ENCODE peak calls at places on chromosomes 11 and 22, in seven cellular contexts. M, W, G, N, B, R and E are unnamed samples.

GRCh38 chr11:94885133-94885532 is 88.2 kb downstream of the CWC15 start:
- DNase-seq in W (peak), G (no peak), M (no peak), N (no peak), B (no peak), R (no peak), E (no peak)

GRCh38 chr11:76797341-76798201 is 14.4 kb downstream of the TSKU start:
- DNase-seq in G (no peak), M (no peak), W (no peak), N (no peak), R (no peak), B (no peak), E (no peak)

GRCh38 chr22:36701941-36702640 is 1.5 kb downstream of the CACNG2 start:
- DNase-seq in W (no peak), R (no peak), M (no peak), B (no peak), G (no peak), N (no peak), E (no peak)

GRCh38 chr11:75673977-75674582 is 5.2 kb upstream of the MAP6 start:
- DNase-seq in B (peak), W (no peak), N (peak), G (no peak), R (no peak), M (no peak), E (no peak)

GRCh38 chr11:61157743-61158142 is 3.5 kb downstream of the VPS37C start:
- DNase-seq in M (no peak), G (no peak), R (no peak), N (peak), B (no peak), W (no peak), E (no peak)

GRCh38 chr11:41413843-41414242 is 45.6 kb downstream of the LRRC4C start:
- DNase-seq in B (no peak), N (no peak), R (no peak), M (no peak), W (no peak), G (no peak), E (no peak)

GRCh38 chr11:102456381-102456780 is 3.8 kb upstream of the TMEM123 start:
- DNase-seq in G (no peak), W (no peak), N (no peak), R (no peak), B (peak), M (no peak), E (no peak)

GRCh38 chr11:32706985-32707736 is 87.3 kb downstream of the CCDC73 start:
- DNase-seq in R (no peak), N (no peak), B (peak), G (no peak), W (no peak), M (no peak), E (no peak)

GRCh38 chr11:102383839-102384238 is 36.8 kb downstream of the BIRC2 start:
- DNase-seq in W (no peak), N (no peak), G (no peak), R (no peak), M (no peak), B (no peak), E (no peak)

GRCh38 chr11:111427471-111427912 is 48.4 kb upstream of the POU2AF1 start:
- DNase-seq in R (no peak), W (peak), M (no peak), B (no peak), N (no peak), G (no peak), E (no peak)

GRCh38 chr11:35930466-35930865 is 13.4 kb upstream of the LDLRAD3 start:
- DNase-seq in B (no peak), M (no peak), W (no peak), N (no peak), R (no peak), G (no peak), E (no peak)

GRCh38 chr11:117771197-117771596 is 25.8 kb downstream of the DSCAML1 start:
- DNase-seq in R (peak), M (no peak), W (no peak), N (no peak), G (no peak), B (no peak), E (no peak)

GRCh38 chr11:19966927-19967326 is 193.3 kb downstream of the DBX1 start:
- DNase-seq in W (no peak), N (no peak), M (no peak), B (no peak), G (no peak), R (no peak), E (no peak)

GRCh38 chr22:37162221-37163095 is 12.7 kb upstream of the IL2RB start:
- DNase-seq in B (no peak), W (no peak), N (no peak), M (peak), R (no peak), G (no peak), E (no peak)

GRCh38 chr11:36945384-36945783 is 347.3 kb upstream of the RAG2 start:
- DNase-seq in G (no peak), N (peak), W (no peak), B (peak), M (no peak), R (no peak), E (no peak)

GRCh38 chr11:68373189-68373809 is 60.9 kb downstream of the LRP5 start:
- DNase-seq in B (peak), G (no peak), N (no peak), R (no peak), M (no peak), W (no peak), E (peak)

GRCh38 chr11:75655619-75656018 is 13.2 kb downstream of the MAP6 start:
- DNase-seq in W (no peak), R (no peak), G (no peak), B (no peak), N (no peak), M (no peak), E (no peak)

GRCh38 chr11:76293189-76293631 is 86.9 kb upstream of the WNT11 start:
- DNase-seq in W (no peak), M (no peak), G (no peak), R (no peak), B (no peak), N (no peak), E (no peak)

GRCh38 chr22:35477911-35478582 is 62.6 kb upstream of the RASD2 start:
- DNase-seq in G (peak), M (no peak), N (no peak), B (peak), R (no peak), W (peak), E (peak)

GRCh38 chr11:133902506-133902905 is 54.3 kb downstream of the IGSF9B start:
- DNase-seq in M (no peak), B (no peak), R (no peak), W (no peak), N (no peak), G (no peak), E (no peak)

GRCh38 chr11:122004446-122004845 is 111.6 kb downstream of the BLID start:
- DNase-seq in G (no peak), B (no peak), W (no peak), M (no peak), N (no peak), R (no peak), E (no peak)

GRCh38 chr11:112357488-112357887 is 96.8 kb upstream of the PLET1 start:
- DNase-seq in G (no peak), R (no peak), W (no peak), B (no peak), M (no peak), N (no peak), E (no peak)

DNA sequence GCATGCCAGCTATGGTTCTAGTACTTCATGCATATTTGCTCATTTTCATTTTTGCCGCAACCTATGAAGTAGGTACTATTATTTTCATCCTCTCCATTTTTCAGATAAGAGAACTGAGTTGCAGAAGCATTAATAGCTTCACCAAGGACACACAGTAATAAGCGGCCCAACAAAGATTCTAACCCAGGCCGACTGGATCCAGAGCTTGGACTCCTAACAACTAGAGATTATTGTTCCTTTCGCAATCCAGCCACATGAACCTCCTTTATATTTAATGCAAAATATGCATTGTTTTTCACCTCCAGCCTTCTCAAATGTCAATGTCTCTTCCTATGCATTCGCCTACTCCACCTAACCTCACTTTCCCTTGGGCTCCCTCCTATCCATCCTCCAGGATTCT is 148.3 kb downstream of the CCDC34 start:
- DNase-seq in W (no peak), N (no peak), G (no peak), R (no peak), B (no peak), M (no peak), E (no peak)
- H3K4me3 ChIP-seq in W (no peak), N (no peak), G (no peak), R (no peak), B (no peak), M (no peak), E (no peak)

DNA sequence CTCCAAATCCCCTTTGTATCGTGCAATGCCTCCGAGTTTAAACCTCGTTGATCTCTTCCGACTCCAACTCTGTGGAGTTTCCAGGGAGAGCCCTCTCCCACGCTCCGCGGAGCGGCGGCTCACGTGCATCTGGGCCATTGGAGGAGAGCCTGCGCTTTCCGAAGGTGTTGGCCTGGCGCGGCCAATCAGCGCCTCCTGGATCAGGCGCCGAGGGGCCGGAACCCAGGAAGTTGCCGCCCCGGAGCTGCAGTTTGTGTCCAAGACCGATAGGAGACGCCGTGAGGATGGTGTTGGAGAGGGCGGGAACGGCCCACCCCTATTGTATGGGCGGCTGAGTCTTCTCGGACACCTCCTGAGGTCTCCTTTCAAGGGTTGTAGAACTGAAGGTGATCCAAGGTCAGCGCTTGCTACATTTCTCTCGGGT is 1.6 kb downstream of the ADAMTS15 start:
- DNase-seq in N (peak), B (no peak), G (peak), W (no peak), M (no peak), R (peak), E (no peak)
- H3K27ac ChIP-seq in N (no peak), B (no peak), G (no peak), W (no peak), M (no peak), R (no peak), E (no peak)

GRCh38 chr11:132249256-132249655 is 878.8 kb downstream of the NTM start:
- DNase-seq in M (no peak), W (no peak), N (no peak), G (no peak), R (no peak), B (no peak), E (no peak)
- H3K4me3 ChIP-seq in M (no peak), W (no peak), N (no peak), G (no peak), R (no peak), B (no peak), E (no peak)

GRCh38 chr11:73382747-73383146 is 6.5 kb downstream of the RELT start:
- DNase-seq in B (no peak), N (no peak), W (no peak), R (no peak), M (no peak), G (no peak), E (no peak)
- H3K27ac ChIP-seq in B (no peak), N (no peak), W (no peak), R (peak), M (peak), G (no peak), E (no peak)

GRCh38 chr11:119044708-119045107 is 12.3 kb downstream of the HYOU1 start:
- DNase-seq in M (no peak), N (peak), W (no peak), R (no peak), G (no peak), B (no peak), E (no peak)

GRCh38 chr11:119046489-119046888 is 10.5 kb downstream of the HYOU1 start:
- DNase-seq in G (no peak), B (no peak), W (no peak), N (no peak), R (no peak), M (no peak), E (no peak)

GRCh38 chr11:119047205-119047604 is 9.8 kb downstream of the HYOU1 start:
- DNase-seq in G (no peak), W (no peak), B (no peak), R (no peak), M (no peak), N (no peak), E (no peak)

GRCh38 chr11:119038884-119039283 is 8.2 kb upstream of the SLC37A4 start:
- DNase-seq in W (no peak), B (no peak), R (no peak), G (no peak), M (no peak), N (no peak), E (no peak)

GRCh38 chr11:119041821-119042514 is 11.3 kb upstream of the SLC37A4 start:
- DNase-seq in R (no peak), W (no peak), G (no peak), M (no peak), B (no peak), N (no peak), E (no peak)
- H3K4me3 ChIP-seq in R (no peak), W (no peak), G (no peak), M (no peak), B (no peak), N (no peak), E (no peak)

GRCh38 chr11:119686483-119686882 is 42.5 kb downstream of the NECTIN1 start:
- DNase-seq in G (no peak), W (no peak), M (no peak), B (no peak), R (no peak), N (no peak), E (no peak)

GRCh38 chr11:119684361-119685072 is 44.5 kb downstream of the NECTIN1 start:
- DNase-seq in R (no peak), W (peak), G (no peak), B (peak), M (no peak), N (peak), E (peak)

GRCh38 chr11:119685073-119685746 is 43.8 kb downstream of the NECTIN1 start:
- DNase-seq in N (no peak), M (no peak), R (no peak), B (no peak), G (no peak), W (no peak), E (no peak)

GRCh38 chr11:119681537-119681936 is 47.5 kb downstream of the NECTIN1 start:
- DNase-seq in M (no peak), B (peak), W (no peak), G (no peak), R (no peak), N (no peak), E (no peak)

DNA sequence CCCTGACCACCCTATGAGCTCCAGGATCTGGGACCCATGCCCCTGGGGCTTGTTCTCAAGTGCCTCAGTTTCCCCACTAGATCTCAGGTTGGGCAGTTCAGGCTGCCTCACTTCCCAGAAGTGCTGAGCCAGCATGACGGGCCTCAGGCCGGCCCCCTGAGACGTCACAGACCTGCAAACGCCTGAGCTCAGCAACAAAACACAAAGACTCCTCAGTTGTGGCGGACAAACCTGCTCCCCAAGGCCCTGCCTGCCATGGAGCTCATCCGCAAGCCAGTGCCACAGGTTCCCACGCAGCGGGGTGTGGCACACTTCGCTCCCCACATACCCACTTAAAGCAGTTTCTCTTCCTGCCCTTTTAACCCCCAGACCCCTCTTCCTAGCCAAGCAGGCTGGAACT is 45.2 kb downstream of the NECTIN1 start:
- DNase-seq in R (no peak), W (peak), B (no peak), M (no peak), G (peak), N (no peak), E (no peak)
- H3K27ac ChIP-seq in R (peak), W (peak), B (no peak), M (no peak), G (peak), N (no peak), E (peak)